ENCODE peak calls at places on chromosomes 16 and 17, in four cellular contexts. N is WTC11, C is K562, Y is HepG2. P is an unnamed sample.

GRCh38 chr17:68461589-68461988 is 4.3 kb upstream of the WIPI1 start:
- DNase-seq in N (no peak), C (no peak), Y (no peak), P (no peak)

GRCh38 chr16:59210955-59211541 is 476.9 kb upstream of the GOT2 start:
- DNase-seq in N (peak; percentile 43), C (no peak), Y (peak; percentile 92), P (no peak)

GRCh38 chr17:83133302-83134121 is 54.1 kb downstream of the METRNL start:
- DNase-seq in N (no peak), C (no peak), Y (no peak), P (no peak)

GRCh38 chr17:47352848-47353247 is 29.1 kb downstream of the EFCAB13 start:
- DNase-seq in N (no peak), C (no peak), Y (no peak), P (no peak)

GRCh38 chr16:80931985-80932720 is 74.5 kb downstream of the CMC2 start:
- DNase-seq in N (peak; percentile 65), C (no peak), Y (peak; percentile 23), P (no peak)

GRCh38 chr16:53737563-53737962 is 33.6 kb downstream of the FTO start:
- DNase-seq in N (no peak), C (no peak), Y (no peak), P (peak; percentile 42)

GRCh38 chr17:40295471-40296457 is 8.1 kb downstream of the CDC6 start:
- DNase-seq in N (no peak), C (no peak), Y (no peak), P (no peak)

GRCh38 chr17:47978324-47978723 is 7.4 kb downstream of the CDK5RAP3 start:
- DNase-seq in N (peak; percentile 87), C (peak; percentile 83), Y (peak; percentile 51), P (peak; percentile 83)

DNA sequence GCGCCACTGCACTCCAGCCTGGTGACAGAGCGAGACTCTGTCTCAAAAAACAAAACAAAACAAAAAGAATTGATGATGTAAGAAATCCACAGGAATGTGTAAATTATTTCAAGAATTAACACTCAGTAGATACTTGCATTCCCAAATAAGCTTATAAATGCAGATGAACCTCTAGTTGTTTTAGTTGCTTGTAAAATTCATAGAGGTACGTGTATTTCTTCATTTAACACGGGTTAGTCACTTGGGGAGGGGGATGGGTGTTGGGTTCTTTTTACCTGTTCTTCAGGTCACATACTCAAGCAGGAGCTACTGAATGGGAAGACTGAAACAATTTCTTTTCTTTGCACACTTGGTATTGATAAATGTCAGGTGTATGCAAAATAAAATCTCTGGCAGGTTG is 55.8 kb upstream of the FBXO47 start:
- DNase-seq in N (no peak), C (no peak), Y (no peak), P (no peak)
- TF ChIP-seq ELF4 in N (no peak), C (no peak), Y (no peak), P (no peak)

DNA sequence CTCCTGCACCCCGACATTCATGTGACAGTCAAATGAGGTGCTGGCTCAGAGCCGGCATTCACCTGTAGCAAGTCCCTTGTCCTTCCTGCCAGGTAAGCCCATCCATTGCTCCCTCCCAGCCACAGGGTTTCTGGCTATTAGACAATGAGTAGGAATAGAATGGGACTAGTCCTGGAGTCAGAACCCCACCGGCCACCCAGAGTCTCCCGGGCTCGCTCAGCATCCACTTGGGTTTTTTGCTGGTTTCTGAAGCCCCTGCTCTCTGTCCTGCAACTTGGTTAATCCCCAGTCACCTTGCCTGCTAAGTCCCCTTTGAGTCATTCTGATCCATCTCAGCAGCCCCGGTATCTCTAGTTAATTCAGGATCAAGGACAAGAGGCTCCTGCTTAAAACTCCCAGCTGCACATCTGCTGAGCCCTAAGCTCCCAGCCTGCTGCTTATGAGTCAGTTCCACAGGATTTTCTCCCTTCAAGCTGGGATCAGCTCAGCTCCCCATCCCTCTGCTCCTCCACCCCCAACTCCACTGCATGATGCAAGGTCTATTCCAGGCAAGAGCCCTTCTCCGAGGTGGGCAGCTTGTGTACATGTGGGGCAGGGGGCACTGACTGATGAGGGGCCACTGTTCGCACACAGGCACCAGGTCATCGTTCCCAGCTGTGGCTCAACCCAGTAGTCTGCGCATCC is 19.9 kb upstream of the MRPS23 start:
- DNase-seq in N (no peak), C (no peak), Y (no peak), P (no peak)
- TF ChIP-seq ELF4 in N (no peak), C (no peak), Y (no peak), P (no peak)

GRCh38 chr17:45364531-45365390 is 47.9 kb upstream of the MAP3K14 start:
- DNase-seq in N (peak; percentile 79), C (no peak), Y (no peak), P (peak; percentile 30)
- TF ChIP-seq ELF4 in N (no peak), C (no peak), Y (no peak), P (no peak)

GRCh38 chr17:49327835-49328784 is 33.9 kb downstream of the ZNF652 start:
- DNase-seq in N (no peak), C (no peak), Y (no peak), P (no peak)
- TF ChIP-seq ELF4 in N (no peak), C (no peak), Y (no peak), P (no peak)

GRCh38 chr17:79775635-79776034 is 2.3 kb upstream of the CBX2 start:
- DNase-seq in N (no peak), C (no peak), Y (no peak), P (no peak)

GRCh38 chr17:79776378-79777165 is 1.4 kb upstream of the CBX2 start:
- DNase-seq in N (no peak), C (no peak), Y (peak; percentile 44), P (no peak)

GRCh38 chr17:79777844-79778503 is at the start of gene CBX2:
- DNase-seq in N (peak; percentile 75), C (peak; percentile 96), Y (peak; percentile 43), P (peak; percentile 97)

GRCh38 chr17:79778504-79779087 is 648 bp downstream of the CBX2 start:
- DNase-seq in N (peak; percentile 64), C (peak; percentile 42), Y (no peak), P (peak; percentile 49)

GRCh38 chr17:79777166-79777843 is 643 bp upstream of the CBX2 start:
- DNase-seq in N (peak; percentile 78), C (peak; percentile 31), Y (peak; percentile 46), P (no peak)
- TF ChIP-seq ELF4 in N (no peak), C (no peak), Y (peak; percentile 18), P (no peak)

GRCh38 chr16:19093631-19094541 is 19.9 kb upstream of the ITPRIPL2 start:
- DNase-seq in N (no peak), C (no peak), Y (peak; percentile 66), P (no peak)

GRCh38 chr16:19098173-19098572 is 15.6 kb upstream of the ITPRIPL2 start:
- DNase-seq in N (no peak), C (no peak), Y (no peak), P (no peak)

GRCh38 chr16:19092653-19093410 is 20.9 kb upstream of the ITPRIPL2 start:
- DNase-seq in N (no peak), C (no peak), Y (no peak), P (no peak)

GRCh38 chr16:19095699-19096098 is 18.1 kb upstream of the ITPRIPL2 start:
- DNase-seq in N (no peak), C (no peak), Y (no peak), P (no peak)

DNA sequence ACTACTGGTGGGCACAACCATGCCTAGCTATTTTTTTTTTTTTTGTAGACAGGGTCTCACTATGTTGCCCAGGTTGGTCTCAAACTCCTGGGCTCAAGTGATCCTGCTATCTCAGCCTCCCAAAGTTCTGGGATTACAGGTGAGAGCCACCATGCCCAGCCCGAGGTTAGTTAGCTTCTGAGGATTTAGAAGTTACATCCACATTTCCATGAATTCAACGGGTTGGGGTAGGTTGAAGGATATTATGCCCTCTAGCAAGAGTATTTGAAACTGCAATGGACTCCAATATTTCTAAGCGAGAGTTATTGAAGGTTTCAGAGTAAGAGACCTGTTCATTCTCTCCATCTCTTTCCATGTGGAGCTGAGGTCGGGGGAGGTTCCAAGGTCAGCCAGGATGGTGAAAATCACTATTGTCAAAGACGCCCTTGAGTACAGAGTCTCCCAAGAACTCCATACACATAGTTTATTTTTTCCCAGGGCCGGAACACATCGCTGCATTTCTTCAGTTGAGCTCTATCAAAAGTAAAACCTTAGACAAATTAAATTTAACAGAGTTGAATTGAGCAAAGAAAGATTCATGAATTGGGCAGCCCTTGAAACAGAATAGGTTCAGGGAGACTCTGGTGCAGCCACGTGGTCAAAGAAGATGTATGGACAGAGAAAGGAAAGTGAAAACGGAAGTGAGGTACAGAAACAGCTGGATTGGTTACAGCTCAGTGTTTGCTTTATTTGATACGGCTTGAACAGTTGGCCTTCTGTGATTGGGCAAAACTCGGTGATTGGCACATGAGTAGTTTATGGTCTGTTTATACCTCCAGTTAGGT is 19.0 kb upstream of the ITPRIPL2 start:
- DNase-seq in N (no peak), C (peak; percentile 21), Y (peak; percentile 88), P (no peak)
- TF ChIP-seq ELF4 in N (no peak), C (no peak), Y (peak; percentile 24), P (no peak)

DNA sequence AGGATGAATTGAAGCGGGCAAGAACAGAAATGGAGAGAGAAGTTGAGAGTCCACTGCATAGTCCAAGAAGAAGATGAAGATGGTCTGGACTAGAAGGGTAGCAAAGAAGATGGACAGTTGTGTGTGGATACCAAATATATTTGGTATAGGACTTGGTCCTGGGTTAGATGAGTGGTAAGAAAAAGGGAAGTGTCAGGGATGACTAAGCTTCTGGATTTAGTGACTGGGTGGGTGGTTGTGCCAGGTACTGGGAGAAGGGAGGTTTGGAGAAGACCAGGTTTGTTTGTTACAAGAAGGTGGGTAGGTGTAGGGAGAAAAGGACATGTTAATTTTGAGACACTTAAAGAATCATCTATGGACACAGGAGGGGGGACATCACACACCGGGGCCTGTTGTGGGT is 5.4 kb downstream of the VMP1 start:
- DNase-seq in N (no peak), C (no peak), Y (no peak), P (no peak)
- TF ChIP-seq ELF4 in N (no peak), C (no peak), Y (no peak), P (no peak)

P was measured in HEK293T.